ENCODE peak calls at places on chromosome 17, in six cellular contexts. B, E, G, K, A and L are unnamed samples.

GRCh38 chr17:74201250-74201649 is 2.2 kb upstream of the RPL38 start:
- DNase-seq in B (no peak), E (peak), G (no peak), K (no peak), A (no peak), L (peak)

GRCh38 chr17:44362964-44363612 is 565 bp downstream of the FAM171A2 start:
- DNase-seq in B (no peak), E (peak), G (no peak), K (no peak), A (peak), L (no peak)

GRCh38 chr17:3754458-3755334 is 31.0 kb downstream of the HASPIN start:
- DNase-seq in B (peak), E (peak), G (peak), K (peak), A (no peak), L (peak)

GRCh38 chr17:3556905-3557767 is 476 bp downstream of the TRPV3 start:
- DNase-seq in B (no peak), E (no peak), G (no peak), K (no peak), A (no peak), L (no peak)

GRCh38 chr17:78397681-78398101 is 19.2 kb downstream of the PGS1 start:
- DNase-seq in B (no peak), E (no peak), G (no peak), K (peak), A (no peak), L (no peak)

GRCh38 chr17:49414271-49414621 is 436 bp downstream of the PHB1 start:
- DNase-seq in B (no peak), E (no peak), G (no peak), K (no peak), A (no peak), L (peak)

GRCh38 chr17:55424893-55425540 is 3.4 kb upstream of the MMD start:
- DNase-seq in B (no peak), E (no peak), G (no peak), K (no peak), A (no peak), L (no peak)

GRCh38 chr17:83177611-83178532 is 98.5 kb downstream of the METRNL start:
- DNase-seq in B (no peak), E (no peak), G (peak), K (no peak), A (no peak), L (no peak)

GRCh38 chr17:33038740-33039139 is 47.1 kb downstream of the SPACA3 start:
- DNase-seq in B (peak), E (peak), G (no peak), K (no peak), A (peak), L (peak)

GRCh38 chr17:45144199-45145034 is 3.9 kb upstream of the HEXIM1 start:
- DNase-seq in B (no peak), E (peak), G (no peak), K (peak), A (no peak), L (peak)

GRCh38 chr17:29155235-29155965 is 24.8 kb downstream of the MYO18A start:
- DNase-seq in B (peak), E (peak), G (no peak), K (no peak), A (peak), L (peak)

GRCh38 chr17:45948498-45948880 is 50.6 kb upstream of the STH start:
- DNase-seq in B (no peak), E (no peak), G (no peak), K (no peak), A (no peak), L (no peak)

GRCh38 chr17:57442914-57443571 is 186.7 kb downstream of the MSI2 start:
- DNase-seq in B (no peak), E (no peak), G (peak), K (peak), A (peak), L (peak)

GRCh38 chr17:9238340-9239259 is 217.3 kb downstream of the NTN1 start:
- DNase-seq in B (no peak), E (no peak), G (no peak), K (no peak), A (no peak), L (no peak)

GRCh38 chr17:57477483-57478357 is 221.4 kb downstream of the MSI2 start:
- DNase-seq in B (no peak), E (no peak), G (no peak), K (no peak), A (no peak), L (no peak)

GRCh38 chr17:50853015-50853615 is 13.0 kb downstream of the TOB1 start:
- DNase-seq in B (no peak), E (peak), G (no peak), K (no peak), A (peak), L (no peak)

GRCh38 chr17:50051082-50051576 is 4.8 kb upstream of the ITGA3 start:
- DNase-seq in B (peak), E (peak), G (no peak), K (no peak), A (peak), L (no peak)

GRCh38 chr17:10807704-10808128 is 3.8 kb upstream of the TMEM238L start:
- DNase-seq in B (no peak), E (peak), G (no peak), K (no peak), A (no peak), L (peak)

GRCh38 chr17:79843917-79844815 is 4.9 kb upstream of the CBX4 start:
- DNase-seq in B (no peak), E (no peak), G (no peak), K (no peak), A (peak), L (peak)

GRCh38 chr17:17568772-17569195 is 22.7 kb downstream of the PEMT start:
- DNase-seq in B (peak), E (peak), G (no peak), K (peak), A (peak), L (peak)

GRCh38 chr17:68457168-68457538 is at the start of gene WIPI1:
- DNase-seq in B (no peak), E (no peak), G (no peak), K (peak), A (peak), L (peak)

GRCh38 chr17:68459030-68459376 is 1.7 kb upstream of the WIPI1 start:
- DNase-seq in B (no peak), E (peak), G (no peak), K (no peak), A (no peak), L (no peak)

GRCh38 chr17:68457539-68458259 is 403 bp upstream of the WIPI1 start:
- DNase-seq in B (peak), E (peak), G (peak), K (peak), A (peak), L (peak)

GRCh38 chr17:68460096-68460495 is 2.8 kb upstream of the WIPI1 start:
- DNase-seq in B (no peak), E (no peak), G (no peak), K (no peak), A (no peak), L (no peak)

DNA sequence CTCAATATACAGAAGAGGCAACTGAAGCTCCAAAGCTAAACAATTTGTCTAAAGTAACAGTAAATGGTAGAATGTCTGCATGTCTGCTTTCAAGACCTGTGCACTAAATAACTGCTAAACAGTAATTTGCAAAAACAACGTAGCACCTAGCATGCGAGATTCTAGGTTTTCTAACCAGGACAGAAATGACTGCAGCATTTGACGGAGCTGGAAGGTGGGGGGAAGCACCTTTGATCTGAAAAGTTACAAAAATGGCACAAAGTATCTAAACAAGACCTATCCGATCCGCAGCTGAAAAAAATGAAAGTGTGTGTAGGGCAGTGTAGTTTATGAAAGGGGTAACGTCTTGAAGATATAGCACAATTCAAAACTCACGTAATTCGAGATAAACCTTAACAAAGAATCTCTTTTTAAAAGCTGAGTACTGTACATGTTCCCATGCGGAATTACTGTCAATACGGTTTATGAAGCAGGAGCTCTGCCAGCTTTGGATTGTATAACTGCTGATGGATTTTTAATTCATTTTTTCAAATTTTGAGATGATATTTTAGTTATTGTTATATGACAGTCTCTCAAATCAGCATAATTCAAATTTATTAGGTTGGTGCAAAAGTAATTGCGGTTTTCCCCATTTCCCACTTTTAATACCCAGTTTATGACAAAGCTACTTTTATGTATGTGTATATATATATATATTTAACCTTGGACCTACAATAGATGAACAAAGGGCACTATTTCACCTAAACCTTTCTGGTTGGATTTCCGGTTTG is 1.1 kb upstream of the WIPI1 start:
- DNase-seq in B (no peak), E (no peak), G (no peak), K (no peak), A (no peak), L (no peak)
- TF ChIP-seq POLR2A in B (no peak), E (no peak), G (no peak), K (no peak), A (no peak), L (no peak)

GRCh38 chr17:75505152-75505409 is 10.3 kb downstream of the CASKIN2 start:
- DNase-seq in B (no peak), E (no peak), G (no peak), K (no peak), A (no peak), L (no peak)
- TF ChIP-seq POLR2A in B (no peak), E (no peak), G (no peak), K (no peak), A (no peak), L (no peak)

GRCh38 chr17:81851423-81851822 is 8.9 kb downstream of the P4HB start:
- DNase-seq in B (no peak), E (no peak), G (no peak), K (no peak), A (no peak), L (no peak)

GRCh38 chr17:81852237-81852636 is 8.1 kb downstream of the P4HB start:
- DNase-seq in B (no peak), E (no peak), G (no peak), K (no peak), A (no peak), L (no peak)

GRCh38 chr17:81858170-81858966 is 2.0 kb downstream of the P4HB start:
- DNase-seq in B (no peak), E (no peak), G (no peak), K (no peak), A (no peak), L (no peak)

GRCh38 chr17:81858967-81859905 is 1.1 kb downstream of the P4HB start:
- DNase-seq in B (no peak), E (peak), G (no peak), K (no peak), A (no peak), L (no peak)

GRCh38 chr17:81854974-81855774 is 5.2 kb downstream of the P4HB start:
- DNase-seq in B (no peak), E (peak), G (no peak), K (no peak), A (no peak), L (no peak)
- TF ChIP-seq POLR2A in B (no peak), E (no peak), G (no peak), K (no peak), A (no peak), L (no peak)

DNA sequence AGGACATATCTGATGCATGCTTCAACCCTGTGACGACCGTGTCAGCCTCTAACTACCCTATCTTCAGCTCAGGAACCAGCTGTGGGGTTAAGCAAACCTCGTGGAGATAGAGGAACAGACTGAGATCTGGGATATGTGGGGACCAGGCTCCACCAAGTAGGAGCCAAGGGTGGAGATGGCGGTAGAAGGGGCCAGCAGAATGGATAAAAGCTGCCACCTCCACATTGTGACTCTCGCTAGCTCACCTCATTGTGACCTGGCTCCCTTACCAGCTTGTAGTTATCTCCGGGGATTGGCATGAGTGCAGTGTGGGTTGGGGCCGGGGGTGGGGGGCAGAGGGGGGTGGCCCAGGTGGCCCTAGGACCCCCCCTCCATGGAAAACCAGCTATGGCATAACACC is at the start of gene SPEM2:
- DNase-seq in B (no peak), E (no peak), G (no peak), K (no peak), A (no peak), L (no peak)
- TF ChIP-seq POLR2A in B (no peak), E (no peak), G (no peak), K (no peak), A (no peak), L (no peak)

GRCh38 chr17:81002409-81003361 is 11.0 kb downstream of the CHMP6 start:
- DNase-seq in B (no peak), E (peak), G (peak), K (no peak), A (peak), L (peak)
- TF ChIP-seq POLR2A in B (no peak), E (peak), G (no peak), K (no peak), A (peak), L (no peak)

GRCh38 chr17:1786708-1787107 is 24.8 kb downstream of the SERPINF1 start:
- DNase-seq in B (no peak), E (no peak), G (no peak), K (no peak), A (no peak), L (no peak)

GRCh38 chr17:1783271-1783670 is 21.4 kb downstream of the SERPINF1 start:
- DNase-seq in B (no peak), E (no peak), G (no peak), K (no peak), A (no peak), L (no peak)

GRCh38 chr17:1782171-1782567 is 20.3 kb downstream of the SERPINF1 start:
- DNase-seq in B (no peak), E (no peak), G (no peak), K (no peak), A (no peak), L (no peak)

GRCh38 chr17:1785925-1786324 is 24.1 kb downstream of the SERPINF1 start:
- DNase-seq in B (no peak), E (no peak), G (no peak), K (no peak), A (no peak), L (no peak)

DNA sequence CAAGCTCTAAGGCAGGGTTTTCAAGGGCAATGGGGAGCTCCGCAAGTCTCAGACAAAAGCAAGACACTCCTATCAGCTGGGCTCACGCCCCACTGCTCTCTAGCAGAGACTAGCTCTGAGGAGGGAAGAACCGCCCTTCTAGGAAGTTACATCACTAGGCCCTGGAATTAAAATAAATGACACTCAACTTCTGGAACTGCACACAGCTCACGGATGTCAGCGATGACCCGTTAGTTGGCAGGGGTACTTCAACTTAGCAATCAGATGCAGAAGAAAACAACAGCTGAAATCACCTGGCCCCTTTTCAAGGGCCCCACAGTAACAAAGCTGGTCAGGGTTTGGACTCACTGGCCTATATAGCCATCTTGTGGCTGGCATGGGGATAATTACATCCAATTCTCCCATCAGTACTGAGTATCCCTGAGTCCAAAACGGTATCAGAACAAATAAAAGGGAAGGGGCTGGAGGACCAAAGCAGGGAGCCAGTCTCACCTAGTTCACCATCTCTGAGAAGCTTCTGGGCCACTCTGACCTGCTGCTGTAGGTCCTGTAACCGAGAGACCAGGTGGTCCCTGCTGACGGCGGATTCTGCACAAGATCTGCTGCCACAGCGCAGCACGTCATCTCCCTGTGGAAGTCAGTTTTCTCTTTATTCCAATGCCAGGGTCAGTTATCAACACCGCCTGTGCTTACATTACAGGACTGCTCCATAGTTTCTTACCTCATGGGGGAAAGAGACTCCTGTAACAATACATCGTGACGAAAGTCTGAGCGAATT is 22.2 kb downstream of the SERPINF1 start:
- DNase-seq in B (peak), E (peak), G (peak), K (peak), A (peak), L (peak)
- TF ChIP-seq POLR2A in B (no peak), E (peak), G (no peak), K (no peak), A (no peak), L (peak)

DNA sequence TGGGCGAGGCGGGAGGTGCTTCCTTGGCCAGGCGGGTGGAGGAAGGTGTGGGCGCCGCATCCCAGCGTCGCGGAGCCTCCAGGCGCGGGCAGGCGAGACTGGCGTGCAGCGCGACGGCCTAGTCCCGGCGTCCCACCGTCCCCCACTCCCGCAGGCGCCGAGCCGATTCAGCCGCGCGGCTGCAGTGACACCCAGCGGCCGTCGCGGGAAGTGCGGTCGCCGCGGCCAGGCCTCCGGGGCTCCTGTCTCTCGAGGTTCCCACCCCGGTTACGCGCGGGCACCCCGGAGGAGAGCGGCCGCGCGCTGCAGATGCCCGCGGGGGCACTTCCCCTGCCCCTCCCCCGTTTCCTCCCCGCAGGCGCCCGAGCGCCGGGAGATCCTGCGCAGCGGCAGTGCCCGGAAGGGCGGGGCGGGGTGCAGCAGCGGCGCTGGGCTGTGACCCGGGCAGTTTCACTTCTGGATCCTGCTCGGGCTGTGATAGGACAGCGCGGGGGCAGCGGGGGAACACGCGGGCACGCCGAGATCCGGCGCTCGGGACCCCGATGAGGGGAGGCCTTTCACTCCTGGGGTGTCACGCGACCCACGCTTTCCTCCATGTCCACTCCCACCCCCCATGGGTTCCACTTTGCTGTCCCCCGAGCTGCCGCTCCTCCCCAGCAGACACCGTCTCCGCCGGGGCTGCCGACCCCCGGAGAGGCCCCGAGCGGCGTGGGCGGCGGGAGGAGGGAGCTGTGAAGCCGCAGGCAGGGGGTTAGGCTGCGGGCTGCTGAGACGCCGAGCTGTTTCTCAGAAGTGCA is 16.6 kb downstream of the GRB7 start:
- DNase-seq in B (peak), E (peak), G (peak), K (peak), A (peak), L (peak)
- TF ChIP-seq POLR2A in B (peak), E (peak), G (no peak), K (peak), A (peak), L (peak)

DNA sequence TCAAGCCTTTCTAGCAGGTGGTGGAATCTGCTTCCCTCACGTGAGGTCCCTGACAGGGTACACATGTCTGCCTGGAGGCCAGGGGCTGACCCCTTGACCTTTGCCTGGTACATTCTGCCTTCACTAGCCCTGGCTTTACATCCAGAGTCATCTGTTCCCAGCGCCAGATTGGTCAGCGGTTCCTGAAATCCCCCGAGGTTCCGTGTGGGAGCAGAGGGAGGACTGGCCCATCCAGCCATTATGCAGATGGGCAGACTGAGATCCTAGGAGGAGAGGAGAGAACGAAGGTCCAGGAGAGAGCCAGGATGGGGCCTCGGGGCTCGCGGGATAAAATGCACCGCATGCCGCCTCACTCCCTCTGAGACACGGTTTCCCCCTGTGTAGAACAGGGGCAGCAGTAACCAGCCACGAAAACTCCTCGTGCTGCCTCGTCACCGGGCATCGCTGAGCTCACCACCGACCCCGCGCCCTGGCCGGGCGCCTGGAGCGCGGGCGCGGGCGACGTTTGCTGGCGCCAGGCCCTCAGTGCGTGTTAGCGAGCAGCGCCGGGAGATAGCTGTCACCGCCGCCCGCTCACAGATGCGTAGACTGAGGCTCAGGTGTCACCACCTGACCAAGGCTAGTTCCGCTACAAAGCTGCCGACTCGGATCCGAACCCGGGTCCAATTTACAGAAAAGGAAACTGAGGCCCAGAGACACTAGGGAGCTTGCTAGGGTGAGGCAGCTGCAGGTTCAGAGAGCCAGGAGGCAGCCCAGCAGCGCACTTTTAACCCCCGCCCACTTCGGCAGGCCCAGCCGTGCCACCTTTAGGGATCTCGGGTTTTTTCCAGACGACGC is 811 bp upstream of the MAP2K3 start:
- DNase-seq in B (peak), E (peak), G (peak), K (no peak), A (no peak), L (peak)
- TF ChIP-seq POLR2A in B (no peak), E (no peak), G (no peak), K (no peak), A (no peak), L (no peak)